ENCODE peak calls at places on chromosomes 5 and 9, in nine cellular contexts. H is neural crest cell, X is bronchial epithelial cell, R is cardiac muscle cell, I is tibial artery, T is adrenal gland, P is GM20000, Q is progenitor cell of endocrine pancreas, G is PC-9. U is an unnamed sample.

GRCh38 chr5:58281189-58281588 is 178.7 kb downstream of the PLK2 start:
- DNase-seq in H (no peak), X (peak; percentile 72), R (no peak), I (no peak), T (no peak), P (no peak), Q (no peak), G (no peak), U (peak; percentile 6)

GRCh38 chr5:126119894-126120442 is 303.2 kb upstream of the GRAMD2B start:
- DNase-seq in H (no peak), X (no peak), R (no peak), I (no peak), T (no peak), P (no peak), Q (no peak), G (no peak), U (peak; percentile 46)

GRCh38 chr9:81646337-81646736 is 43.0 kb downstream of the TLE1 start:
- DNase-seq in H (no peak), X (no peak), R (no peak), I (no peak), T (no peak), P (no peak), Q (no peak), G (no peak), U (no peak)

GRCh38 chr9:1804128-1804865 is 210.8 kb upstream of the SMARCA2 start:
- DNase-seq in H (no peak), X (no peak), R (no peak), I (no peak), T (no peak), P (no peak), Q (no peak), G (no peak), U (no peak)

GRCh38 chr9:131601683-131602181 is 56.4 kb downstream of the PRRT1B start:
- DNase-seq in H (no peak), X (no peak), R (no peak), I (no peak), T (no peak), P (no peak), Q (no peak), G (no peak), U (no peak)

GRCh38 chr9:78003730-78004129 is 27.9 kb downstream of the GNAQ start:
- DNase-seq in H (no peak), X (no peak), R (no peak), I (no peak), T (no peak), P (no peak), Q (no peak), G (no peak), U (no peak)

GRCh38 chr5:107580902-107581823 is 89.6 kb downstream of the EFNA5 start:
- DNase-seq in H (no peak), X (no peak), R (no peak), I (peak; percentile 36), T (no peak), P (no peak), Q (no peak), G (no peak), U (peak; percentile 80)

GRCh38 chr5:101278011-101278687 is 375.1 kb upstream of the ST8SIA4 start:
- DNase-seq in H (no peak), X (peak; percentile 91), R (no peak), I (no peak), T (no peak), P (no peak), Q (no peak), G (peak; percentile 4), U (peak; percentile 55)

GRCh38 chr9:115374724-115375268 is 256.8 kb upstream of the TNC start:
- DNase-seq in H (no peak), X (peak; percentile 95), R (no peak), I (no peak), T (no peak), P (no peak), Q (no peak), G (no peak), U (no peak)

GRCh38 chr5:141383345-141383744 is 803 bp downstream of the PCDHGA7 start:
- DNase-seq in H (no peak), X (no peak), R (no peak), I (no peak), T (no peak), P (no peak), Q (no peak), G (no peak), U (no peak)

GRCh38 chr5:141388661-141389060 is 1.2 kb downstream of the PCDHGB4 start:
- DNase-seq in H (no peak), X (no peak), R (no peak), I (no peak), T (no peak), P (no peak), Q (no peak), G (no peak), U (no peak)

GRCh38 chr5:141384471-141385267 is 2.1 kb downstream of the PCDHGA7 start:
- DNase-seq in H (no peak), X (no peak), R (no peak), I (no peak), T (no peak), P (no peak), Q (no peak), G (no peak), U (no peak)

GRCh38 chr5:141382469-141383294 is at the start of gene PCDHGA7:
- DNase-seq in H (no peak), X (peak; percentile 12), R (no peak), I (no peak), T (no peak), P (peak; percentile 65), Q (no peak), G (no peak), U (no peak)
- TF ChIP-seq CTCF in H (no peak), X (peak; percentile 29), R (peak; percentile 33), I (no peak), T (no peak), P (peak; percentile 30), Q (no peak), G (no peak), U (peak; percentile 18)

GRCh38 chr5:179275941-179276837 is 69.1 kb downstream of the ADAMTS2 start:
- DNase-seq in H (no peak), X (no peak), R (no peak), I (peak; percentile 93), T (peak; percentile 62), P (no peak), Q (no peak), G (no peak), U (peak; percentile 72)

GRCh38 chr5:179278546-179278945 is 66.7 kb downstream of the ADAMTS2 start:
- DNase-seq in H (no peak), X (no peak), R (no peak), I (no peak), T (no peak), P (no peak), Q (no peak), G (no peak), U (no peak)

GRCh38 chr5:179275381-179275878 is 69.8 kb downstream of the ADAMTS2 start:
- DNase-seq in H (no peak), X (no peak), R (no peak), I (no peak), T (no peak), P (no peak), Q (no peak), G (no peak), U (no peak)

GRCh38 chr5:179278119-179278518 is 67.1 kb downstream of the ADAMTS2 start:
- DNase-seq in H (no peak), X (no peak), R (no peak), I (no peak), T (no peak), P (no peak), Q (no peak), G (no peak), U (no peak)

GRCh38 chr5:179276838-179277395 is 68.3 kb downstream of the ADAMTS2 start:
- DNase-seq in H (no peak), X (no peak), R (peak; percentile 50), I (no peak), T (no peak), P (no peak), Q (no peak), G (no peak), U (no peak)
- TF ChIP-seq CTCF in H (peak; percentile 33), X (no peak), R (peak; percentile 22), I (no peak), T (no peak), P (no peak), Q (peak; percentile 40), G (no peak), U (no peak)

GRCh38 chr9:136944094-136944518 is 432 bp downstream of the FBXW5 start:
- DNase-seq in H (no peak), X (no peak), R (peak; percentile 79), I (no peak), T (peak; percentile 44), P (peak; percentile 93), Q (peak; percentile 39), G (no peak), U (peak; percentile 25)
- TF ChIP-seq CTCF in H (no peak), X (no peak), R (no peak), I (no peak), T (no peak), P (peak; percentile 24), Q (no peak), G (no peak), U (no peak)

GRCh38 chr9:120712539-120713031 is 1.7 kb downstream of the MEGF9 start:
- DNase-seq in H (no peak), X (no peak), R (no peak), I (no peak), T (no peak), P (no peak), Q (no peak), G (no peak), U (no peak)

GRCh38 chr9:120711841-120712538 is 2.3 kb downstream of the MEGF9 start:
- DNase-seq in H (no peak), X (peak; percentile 50), R (no peak), I (no peak), T (no peak), P (no peak), Q (no peak), G (no peak), U (peak; percentile 51)

GRCh38 chr9:120714846-120715231 is 569 bp upstream of the MEGF9 start:
- DNase-seq in H (peak; percentile 22), X (no peak), R (no peak), I (no peak), T (no peak), P (no peak), Q (peak; percentile 27), G (no peak), U (no peak)

GRCh38 chr9:120714088-120714845 is at the start of gene MEGF9:
- DNase-seq in H (peak; percentile 96), X (peak; percentile 89), R (peak; percentile 99), I (peak; percentile 99), T (peak; percentile 99), P (peak; percentile 100), Q (peak; percentile 95), G (peak; percentile 99), U (peak; percentile 98)

GRCh38 chr9:120713257-120714087 is 798 bp downstream of the MEGF9 start:
- DNase-seq in H (peak; percentile 14), X (no peak), R (no peak), I (no peak), T (no peak), P (peak; percentile 42), Q (peak; percentile 21), G (no peak), U (peak; percentile 45)
- TF ChIP-seq CTCF in H (peak; percentile 32), X (no peak), R (no peak), I (peak; percentile 43), T (peak; percentile 10), P (no peak), Q (peak; percentile 16), G (no peak), U (no peak)

GRCh38 chr5:153135416-153135815 is 355.1 kb upstream of the GRIA1 start:
- DNase-seq in H (no peak), X (peak; percentile 34), R (no peak), I (no peak), T (no peak), P (no peak), Q (no peak), G (no peak), U (peak; percentile 38)
- TF ChIP-seq CTCF in H (no peak), X (no peak), R (no peak), I (no peak), T (no peak), P (no peak), Q (no peak), G (no peak), U (no peak)